ENCODE peak calls at places on chromosomes 7 and 10, in five cellular contexts. One of them, this sample, is unnamed. For H3K4me1, the result is how much of the 10 kb centered on the place peaks cover.

GRCh38 chr7:2964208-2964607 is 79.5 kb downstream of the CARD11 start:
- DNase-seq in neural progenitor cell: no peak
- DNase-seq in hepatocyte: no peak
- DNase-seq in HCT116: no peak
- DNase-seq in MM.1S: no peak
- DNase-seq in this sample: no peak

GRCh38 chr7:129553861-129554530 is 51.7 kb downstream of the SMKR1 start:
- DNase-seq in neural progenitor cell: no peak
- DNase-seq in hepatocyte: no peak
- DNase-seq in HCT116: no peak
- DNase-seq in MM.1S: no peak
- DNase-seq in this sample: peak

GRCh38 chr7:95335093-95335492 is 10.8 kb upstream of the PON1 start:
- DNase-seq in neural progenitor cell: no peak
- DNase-seq in hepatocyte: no peak
- DNase-seq in HCT116: no peak
- DNase-seq in MM.1S: no peak
- DNase-seq in this sample: peak

GRCh38 chr7:14752301-14752700 is 150.2 kb downstream of the DGKB start:
- DNase-seq in neural progenitor cell: no peak
- DNase-seq in hepatocyte: no peak
- DNase-seq in HCT116: no peak
- DNase-seq in MM.1S: no peak
- DNase-seq in this sample: no peak

GRCh38 chr7:70647801-70648491 is 484.0 kb upstream of the GALNT17 start:
- DNase-seq in neural progenitor cell: no peak
- DNase-seq in hepatocyte: no peak
- DNase-seq in HCT116: no peak
- DNase-seq in MM.1S: no peak
- DNase-seq in this sample: peak

GRCh38 chr7:134083766-134084487 is 43.2 kb upstream of the LRGUK start:
- DNase-seq in neural progenitor cell: no peak
- DNase-seq in hepatocyte: peak
- DNase-seq in HCT116: no peak
- DNase-seq in MM.1S: no peak
- DNase-seq in this sample: peak

GRCh38 chr10:12965571-12965970 is 35.9 kb downstream of the CCDC3 start:
- DNase-seq in neural progenitor cell: no peak
- DNase-seq in hepatocyte: no peak
- DNase-seq in HCT116: no peak
- DNase-seq in MM.1S: no peak
- DNase-seq in this sample: peak

GRCh38 chr10:130179640-130180039 is 43.4 kb downstream of the GLRX3 start:
- DNase-seq in neural progenitor cell: peak
- DNase-seq in hepatocyte: peak
- DNase-seq in HCT116: peak
- DNase-seq in MM.1S: peak
- DNase-seq in this sample: peak

GRCh38 chr10:72277340-72277995 is 3.7 kb downstream of the DDIT4 start:
- DNase-seq in neural progenitor cell: no peak
- DNase-seq in hepatocyte: no peak
- DNase-seq in HCT116: no peak
- DNase-seq in MM.1S: no peak
- DNase-seq in this sample: no peak

GRCh38 chr10:43202224-43202656 is 64.0 kb downstream of the CSGALNACT2 start:
- DNase-seq in neural progenitor cell: peak
- DNase-seq in hepatocyte: peak
- DNase-seq in HCT116: peak
- DNase-seq in MM.1S: peak
- DNase-seq in this sample: peak

GRCh38 chr7:4631664-4632171 is 50.4 kb upstream of the FOXK1 start:
- DNase-seq in neural progenitor cell: peak
- DNase-seq in hepatocyte: peak
- DNase-seq in HCT116: peak
- DNase-seq in MM.1S: no peak
- DNase-seq in this sample: peak

GRCh38 chr10:125774581-125775191 is 935 bp downstream of the MMP21 start:
- DNase-seq in neural progenitor cell: no peak
- DNase-seq in hepatocyte: no peak
- DNase-seq in HCT116: no peak
- DNase-seq in MM.1S: no peak
- DNase-seq in this sample: no peak

GRCh38 chr10:19629559-19629958 is 186.7 kb upstream of the PLXDC2 start:
- DNase-seq in neural progenitor cell: peak
- DNase-seq in hepatocyte: peak
- DNase-seq in HCT116: no peak
- DNase-seq in MM.1S: no peak
- DNase-seq in this sample: peak

GRCh38 chr10:75899816-75900357 is 468.5 kb downstream of the LRMDA start:
- DNase-seq in neural progenitor cell: no peak
- DNase-seq in hepatocyte: no peak
- DNase-seq in HCT116: no peak
- DNase-seq in MM.1S: no peak
- DNase-seq in this sample: no peak

GRCh38 chr10:4804505-4804904 is 21.5 kb upstream of the AKR1E2 start:
- DNase-seq in neural progenitor cell: no peak
- DNase-seq in hepatocyte: no peak
- DNase-seq in HCT116: no peak
- DNase-seq in MM.1S: no peak
- DNase-seq in this sample: peak

GRCh38 chr7:129617607-129618006 is 6.1 kb downstream of the NRF1 start:
- DNase-seq in neural progenitor cell: no peak
- DNase-seq in hepatocyte: no peak
- DNase-seq in HCT116: no peak
- DNase-seq in MM.1S: no peak
- DNase-seq in this sample: no peak

GRCh38 chr10:100370561-100370975 is 23.5 kb downstream of the SCD start:
- DNase-seq in neural progenitor cell: no peak
- DNase-seq in hepatocyte: peak
- DNase-seq in HCT116: peak
- DNase-seq in MM.1S: peak
- DNase-seq in this sample: peak

GRCh38 chr7:23472046-23472445 is 1.8 kb upstream of the IGF2BP3 start:
- DNase-seq in neural progenitor cell: no peak
- DNase-seq in hepatocyte: no peak
- DNase-seq in HCT116: no peak
- DNase-seq in MM.1S: no peak
- DNase-seq in this sample: no peak

GRCh38 chr7:110090113-110090820 is 1000.7 kb upstream of the LRRN3 start:
- DNase-seq in neural progenitor cell: peak
- DNase-seq in hepatocyte: peak
- DNase-seq in HCT116: peak
- DNase-seq in MM.1S: peak
- DNase-seq in this sample: peak

GRCh38 chr7:17564678-17565209 is 266.3 kb downstream of the AHR start:
- DNase-seq in neural progenitor cell: no peak
- DNase-seq in hepatocyte: no peak
- DNase-seq in HCT116: no peak
- DNase-seq in MM.1S: no peak
- DNase-seq in this sample: peak

GRCh38 chr10:28785018-28785417 is 107.7 kb downstream of the BAMBI start:
- DNase-seq in neural progenitor cell: no peak
- DNase-seq in hepatocyte: no peak
- DNase-seq in HCT116: no peak
- DNase-seq in MM.1S: no peak
- DNase-seq in this sample: no peak

GRCh38 chr10:31515819-31516402 is 196.9 kb downstream of the ZEB1 start:
- DNase-seq in neural progenitor cell: no peak
- DNase-seq in hepatocyte: no peak
- DNase-seq in HCT116: no peak
- DNase-seq in MM.1S: no peak
- DNase-seq in this sample: peak

GRCh38 chr7:116569737-116570136 is 44.9 kb downstream of the CAV1 start:
- DNase-seq in neural progenitor cell: no peak
- DNase-seq in hepatocyte: no peak
- DNase-seq in HCT116: no peak
- DNase-seq in MM.1S: no peak
- DNase-seq in this sample: peak

GRCh38 chr10:33331020-33331557 is 3.4 kb downstream of the NRP1 start:
- DNase-seq in neural progenitor cell: peak
- DNase-seq in hepatocyte: no peak
- DNase-seq in HCT116: no peak
- DNase-seq in MM.1S: no peak
- DNase-seq in this sample: peak

GRCh38 chr7:27608776-27609495 is 53.7 kb downstream of the HIBADH start:
- DNase-seq in neural progenitor cell: no peak
- DNase-seq in hepatocyte: peak
- DNase-seq in HCT116: no peak
- DNase-seq in MM.1S: no peak
- DNase-seq in this sample: peak

GRCh38 chr10:130040817-130041330 is 69.8 kb downstream of the C10orf143 start:
- DNase-seq in neural progenitor cell: no peak
- DNase-seq in hepatocyte: no peak
- DNase-seq in HCT116: no peak
- DNase-seq in MM.1S: no peak
- DNase-seq in this sample: no peak

GRCh38 chr10:4315529-4315928 is 510.5 kb upstream of the AKR1E2 start:
- DNase-seq in neural progenitor cell: no peak
- DNase-seq in hepatocyte: no peak
- DNase-seq in HCT116: no peak
- DNase-seq in MM.1S: no peak
- DNase-seq in this sample: peak

GRCh38 chr7:81501220-81501619 is 268.6 kb downstream of the HGF start:
- DNase-seq in neural progenitor cell: no peak
- DNase-seq in hepatocyte: peak
- DNase-seq in HCT116: peak
- DNase-seq in MM.1S: peak
- DNase-seq in this sample: peak

GRCh38 chr7:32033006-32033405 is 37.2 kb downstream of the PDE1C start:
- DNase-seq in neural progenitor cell: no peak
- DNase-seq in hepatocyte: no peak
- DNase-seq in HCT116: no peak
- DNase-seq in MM.1S: no peak
- DNase-seq in this sample: peak

GRCh38 chr10:118870467-118871243 is 115.9 kb upstream of the CACUL1 start:
- DNase-seq in neural progenitor cell: peak
- DNase-seq in hepatocyte: peak
- DNase-seq in HCT116: no peak
- DNase-seq in MM.1S: no peak
- DNase-seq in this sample: peak

DNA sequence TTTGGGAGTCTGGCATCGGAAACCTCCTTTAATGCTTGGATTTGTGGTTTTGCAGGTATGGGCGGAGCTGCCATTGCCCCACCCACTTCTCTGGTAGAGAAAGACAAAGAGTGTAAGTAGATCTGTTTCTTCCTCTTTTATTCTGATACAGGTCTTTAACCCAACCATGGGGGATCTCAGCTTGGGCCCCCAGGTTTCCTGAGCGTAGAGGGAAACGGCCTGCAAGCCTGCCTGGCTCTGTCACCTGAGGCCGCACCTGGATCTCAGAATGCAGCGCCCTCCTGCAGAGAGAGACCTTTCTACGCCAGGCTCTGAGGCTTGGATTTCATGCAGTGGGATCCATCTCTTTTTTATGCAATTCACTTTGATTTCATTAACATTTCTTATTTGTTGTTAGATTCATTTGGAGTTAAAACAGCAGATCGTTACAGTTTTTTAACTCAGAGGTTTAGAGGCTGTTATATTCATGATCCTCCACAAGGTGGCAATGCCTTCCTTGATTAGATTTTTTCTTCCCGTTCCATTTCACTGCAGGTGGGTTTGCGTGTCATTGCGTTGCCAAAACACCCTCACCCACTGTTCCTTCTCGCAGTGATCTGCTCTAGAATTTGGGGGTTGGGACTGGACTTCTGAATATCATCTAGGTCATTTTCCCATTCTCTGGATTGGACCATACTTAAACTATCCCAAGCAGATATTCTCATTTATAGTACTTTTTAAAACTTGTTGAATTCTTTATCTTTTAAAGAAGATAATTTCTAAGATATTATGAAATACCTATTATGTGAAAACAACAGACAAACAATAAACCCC is 20.0 kb downstream of the RBM17 start:
- DNase-seq in neural progenitor cell: peak
- DNase-seq in hepatocyte: peak
- DNase-seq in HCT116: peak
- DNase-seq in MM.1S: peak
- DNase-seq in this sample: peak
- H3K4me3 ChIP-seq in neural progenitor cell: no peak
- H3K4me3 ChIP-seq in hepatocyte: no peak
- H3K4me3 ChIP-seq in HCT116: no peak
- H3K4me3 ChIP-seq in MM.1S: no peak
- H3K4me3 ChIP-seq in this sample: no peak

DNA sequence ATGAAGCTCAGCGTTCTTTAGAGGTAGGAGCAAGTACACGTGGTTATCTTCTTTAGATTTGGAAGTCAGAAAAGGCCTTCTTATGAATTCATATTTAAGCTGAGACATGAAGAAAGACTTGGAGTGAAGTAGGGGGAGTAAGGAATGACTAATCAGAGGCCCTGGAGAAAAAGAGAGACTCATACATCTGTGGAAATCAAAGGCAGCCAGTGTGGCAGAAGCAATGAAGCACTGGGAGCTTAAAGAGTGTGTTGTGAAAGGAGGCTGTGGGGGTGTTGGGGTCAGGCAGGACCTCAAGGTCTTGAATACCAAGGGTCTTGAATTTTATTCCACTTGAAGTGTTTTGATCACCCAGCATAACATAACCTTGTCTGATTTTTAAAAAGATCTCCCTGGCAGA is 35.7 kb upstream of the FGL2 start:
- DNase-seq in neural progenitor cell: no peak
- DNase-seq in hepatocyte: no peak
- DNase-seq in HCT116: no peak
- DNase-seq in MM.1S: no peak
- DNase-seq in this sample: peak
- TF ChIP-seq EZH2phosphoT487 in neural progenitor cell: no peak
- TF ChIP-seq EZH2phosphoT487 in hepatocyte: no peak
- TF ChIP-seq EZH2phosphoT487 in HCT116: no peak
- TF ChIP-seq EZH2phosphoT487 in MM.1S: no peak
- TF ChIP-seq EZH2phosphoT487 in this sample: no peak

GRCh38 chr10:132443605-132443997 is 46.6 kb downstream of the PWWP2B start:
- DNase-seq in neural progenitor cell: no peak
- DNase-seq in hepatocyte: peak
- DNase-seq in HCT116: no peak
- DNase-seq in MM.1S: no peak
- DNase-seq in this sample: peak
- H3K4me1 ChIP-seq in neural progenitor cell: under half
- H3K4me1 ChIP-seq in hepatocyte: under half
- H3K4me1 ChIP-seq in HCT116: under half
- H3K4me1 ChIP-seq in MM.1S: under half
- H3K4me1 ChIP-seq in this sample: under half

GRCh38 chr7:29196971-29197370 is 2.4 kb downstream of the CHN2 start:
- DNase-seq in neural progenitor cell: no peak
- DNase-seq in hepatocyte: no peak
- DNase-seq in HCT116: no peak
- DNase-seq in MM.1S: peak
- DNase-seq in this sample: no peak
- H3K4me3 ChIP-seq in neural progenitor cell: no peak
- H3K4me3 ChIP-seq in hepatocyte: no peak
- H3K4me3 ChIP-seq in HCT116: no peak
- H3K4me3 ChIP-seq in MM.1S: peak
- H3K4me3 ChIP-seq in this sample: no peak

DNA sequence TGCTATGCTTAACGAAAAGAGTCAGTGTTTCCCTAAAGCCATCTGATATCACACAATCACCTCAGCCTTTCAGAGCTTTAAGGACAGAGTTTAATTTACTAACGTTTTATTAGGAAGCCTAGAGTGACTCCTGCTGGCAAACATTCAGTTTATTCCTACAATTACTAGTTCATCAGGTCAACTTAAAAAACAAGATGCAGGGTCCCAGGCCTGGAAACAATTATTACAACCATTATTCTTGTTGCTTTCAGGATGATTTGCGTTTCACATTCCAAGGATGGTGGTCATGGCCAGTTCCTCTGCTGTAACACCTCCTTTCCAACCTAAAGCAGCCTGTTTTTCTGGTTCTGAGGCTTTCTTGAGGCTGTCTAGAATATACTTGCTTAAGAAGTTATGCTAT is 1.5 kb upstream of the FAM53B start:
- DNase-seq in neural progenitor cell: peak
- DNase-seq in hepatocyte: peak
- DNase-seq in HCT116: peak
- DNase-seq in MM.1S: peak
- DNase-seq in this sample: peak
- TF ChIP-seq EZH2phosphoT487 in neural progenitor cell: no peak
- TF ChIP-seq EZH2phosphoT487 in hepatocyte: no peak
- TF ChIP-seq EZH2phosphoT487 in HCT116: no peak
- TF ChIP-seq EZH2phosphoT487 in MM.1S: no peak
- TF ChIP-seq EZH2phosphoT487 in this sample: no peak

This sample was measured in GM23248.